ENCODE peak calls at places on chromosomes 2 and 18, in ten cellular contexts. M is stimulated activated CD4-positive, alpha-beta T cell treated with anti-CD3 and anti-CD28 coated beads, Interleukin-1b, Interleukin-23, amount 100 ng/mL, for 24 hours; N is NCI-H510A; I is G401; S is Peyer's patch; H is NCI-H1436; W is tibial artery; F is activated T-cell treated with anti-CD3 and anti-CD28 coated beads, Interleukin-2, amount 50 U/mL, for 72 hours; T is AG04450; K is Kasumi-1. C is an unnamed sample.

GRCh38 chr2:228527481-228527880 is 346.0 kb upstream of the SPHKAP start:
- DNase-seq in W (no peak), F (no peak), K (no peak), M (no peak), N (no peak), T (no peak), H (no peak), I (no peak), S (no peak), C (no peak)

GRCh38 chr2:115314157-115314556 is 871.7 kb downstream of the DPP10 start:
- DNase-seq in M (no peak), K (no peak), N (no peak), T (no peak), F (no peak), W (no peak), S (no peak), H (no peak), I (no peak), C (no peak)

GRCh38 chr2:170587117-170587516 is 128.0 kb upstream of the SP5 start:
- DNase-seq in W (no peak), M (no peak), N (no peak), T (no peak), H (no peak), F (no peak), I (no peak), K (no peak), S (no peak), C (no peak)

GRCh38 chr18:48781041-48781989 is 169.4 kb downstream of the SMAD7 start:
- DNase-seq in N (no peak), F (no peak), H (no peak), W (peak; percentile 92), K (no peak), S (peak; percentile 34), M (no peak), T (no peak), I (no peak), C (peak; percentile 99)

GRCh38 chr18:55268146-55268545 is 308.9 kb upstream of the CCDC68 start:
- DNase-seq in M (no peak), K (no peak), S (no peak), F (no peak), T (no peak), H (no peak), I (no peak), W (no peak), N (no peak), C (no peak)

GRCh38 chr18:48832961-48833700 is 117.6 kb downstream of the SMAD7 start:
- DNase-seq in T (no peak), I (no peak), M (no peak), F (no peak), N (no peak), K (no peak), S (peak; percentile 20), W (peak; percentile 42), H (no peak), C (peak; percentile 46)

GRCh38 chr2:119466373-119466772 is 34.7 kb downstream of the TMEM37 start:
- DNase-seq in H (no peak), N (no peak), T (no peak), W (no peak), M (no peak), S (no peak), K (no peak), F (no peak), I (no peak), C (no peak)

GRCh38 chr18:79940814-79941472 is 10.5 kb downstream of the SLC66A2 start:
- DNase-seq in T (no peak), S (no peak), M (no peak), W (no peak), K (no peak), F (no peak), I (no peak), H (no peak), N (no peak), C (peak; percentile 46)

GRCh38 chr2:120298173-120298835 is 45.7 kb downstream of the RALB start:
- DNase-seq in W (no peak), T (no peak), M (no peak), F (no peak), N (no peak), S (no peak), K (no peak), I (no peak), H (no peak), C (no peak)

GRCh38 chr2:233447506-233448219 is 93.4 kb downstream of the DGKD start:
- DNase-seq in T (no peak), I (no peak), N (no peak), F (no peak), S (no peak), K (no peak), W (peak; percentile 5), H (no peak), M (no peak), C (no peak)

GRCh38 chr2:159035790-159036411 is 67.5 kb downstream of the TANC1 start:
- DNase-seq in H (peak; percentile 2), K (peak; percentile 17), I (peak; percentile 76), T (no peak), M (no peak), S (no peak), W (no peak), F (peak; percentile 26), N (peak; percentile 61), C (no peak)

GRCh38 chr2:216033403-216033802 is 20.1 kb upstream of the MREG start:
- DNase-seq in K (no peak), N (no peak), M (no peak), W (no peak), T (no peak), S (no peak), I (no peak), F (no peak), H (no peak), C (no peak)

GRCh38 chr2:121005512-121005911 is 269.8 kb downstream of the GLI2 start:
- DNase-seq in H (no peak), M (no peak), N (no peak), W (no peak), F (no peak), I (no peak), T (no peak), K (no peak), S (no peak), C (no peak)

GRCh38 chr2:38925982-38926381 is 36.3 kb downstream of the ARHGEF33 start:
- DNase-seq in T (no peak), N (no peak), I (no peak), H (no peak), W (no peak), K (no peak), F (no peak), M (no peak), S (no peak), C (no peak)

GRCh38 chr2:221468288-221468687 is 103.8 kb downstream of the EPHA4 start:
- DNase-seq in N (no peak), T (no peak), F (no peak), I (no peak), H (no peak), K (no peak), M (no peak), S (no peak), W (no peak), C (no peak)

GRCh38 chr2:239735131-239735828 is 289.9 kb downstream of the NDUFA10 start:
- DNase-seq in F (no peak), W (no peak), I (no peak), K (no peak), H (peak; percentile 21), S (no peak), M (no peak), N (no peak), T (no peak), C (no peak)

GRCh38 chr2:133841905-133842304 is 273.6 kb upstream of the NCKAP5 start:
- DNase-seq in K (no peak), M (no peak), T (peak; percentile 76), W (no peak), H (no peak), F (no peak), S (no peak), N (no peak), I (no peak), C (no peak)

GRCh38 chr18:68803371-68803770 is 5.5 kb downstream of the CCDC102B start:
- DNase-seq in M (no peak), H (no peak), T (peak; percentile 84), S (no peak), N (no peak), F (no peak), I (no peak), W (peak; percentile 77), K (no peak), C (no peak)

GRCh38 chr2:119338282-119338681 is 28.4 kb downstream of the C2orf76 start:
- DNase-seq in W (no peak), K (peak; percentile 55), T (no peak), M (no peak), F (no peak), S (no peak), H (no peak), I (no peak), N (no peak), C (no peak)

GRCh38 chr2:19873014-19873413 is 28.8 kb downstream of the TTC32 start:
- DNase-seq in I (no peak), T (no peak), K (no peak), S (no peak), W (no peak), N (no peak), H (no peak), M (no peak), F (no peak), C (no peak)

GRCh38 chr2:180240774-180241173 is 233.7 kb upstream of the CWC22 start:
- DNase-seq in N (no peak), S (no peak), M (no peak), T (no peak), W (no peak), H (no peak), I (no peak), K (peak; percentile 72), F (no peak), C (no peak)

GRCh38 chr2:237667891-237668290 is 40.5 kb downstream of the LRRFIP1 start:
- DNase-seq in H (no peak), S (no peak), W (no peak), K (no peak), N (no peak), F (no peak), I (no peak), T (no peak), M (no peak), C (no peak)

GRCh38 chr2:202671317-202672035 is 36.7 kb downstream of the FAM117B start:
- DNase-seq in T (no peak), I (peak; percentile 62), K (no peak), W (no peak), H (no peak), N (no peak), S (no peak), F (no peak), M (no peak), C (no peak)

GRCh38 chr2:66981074-66981473 is 416.1 kb upstream of the ETAA1 start:
- DNase-seq in T (no peak), I (no peak), K (no peak), S (no peak), F (no peak), W (no peak), N (no peak), H (no peak), M (no peak), C (no peak)

GRCh38 chr2:11582526-11583202 is 48.8 kb downstream of the GREB1 start:
- DNase-seq in N (peak; percentile 19), H (peak; percentile 28), K (peak; percentile 85), W (peak; percentile 54), F (peak; percentile 66), I (peak; percentile 38), S (peak; percentile 33), T (no peak), M (peak; percentile 55), C (peak; percentile 70)

GRCh38 chr2:147639891-147640290 is 204.9 kb upstream of the ACVR2A start:
- DNase-seq in S (no peak), H (no peak), T (no peak), M (no peak), F (no peak), W (no peak), I (no peak), N (no peak), K (no peak), C (no peak)

GRCh38 chr2:109694190-109694589 is 80.0 kb downstream of the SOWAHC start:
- DNase-seq in S (no peak), H (no peak), K (no peak), N (no peak), W (no peak), M (no peak), I (no peak), T (no peak), F (no peak), C (no peak)

GRCh38 chr2:112540906-112541305 is 1.4 kb upstream of the POLR1B start:
- DNase-seq in N (no peak), K (no peak), W (no peak), S (no peak), H (no peak), F (no peak), T (no peak), I (no peak), M (no peak), C (no peak)